ENCODE peak calls at places on chromosome 3, in nine cellular contexts. J is activated gamma-delta T cell treated with Interleukin-2 at 50 U/mL for 16 hours; D is dermis microvascular lymphatic vessel endothelial cell; Y is NCI-H2029; I is stimulated activated CD8-positive, alpha-beta memory T cell treated with anti-CD3 and anti-CD28 coated beads, Interleukin-7, amount 100 ng/mL, for 24 hours; L is activated T-helper 1 cell treated with anti-CD3 and anti-CD28 coated beads, Interleukin-2, amount 50 U/mL, for 16 hours; O is AG08395; R is activated CD4-positive, CD25-positive, alpha-beta regulatory T cell; X is stimulated activated CD4-positive, alpha-beta T cell treated with anti-CD3 and anti-CD28 coated beads, Interleukin-12 subunit alpha, Interleukin-12 subunit beta, amount 100 ng/mL, for 4 hours. Z is an unnamed sample.

GRCh38 chr3:114151091-114151490 is 27.8 kb downstream of the DRD3 start:
- DNase-seq in X (no peak), Y (no peak), O (no peak), R (no peak), I (no peak), J (no peak), D (no peak), L (no peak), Z (no peak)

GRCh38 chr3:133037440-133037839 is 751 bp upstream of the TMEM108 start:
- DNase-seq in L (no peak), R (no peak), Y (peak), D (no peak), I (no peak), O (no peak), X (no peak), J (no peak), Z (no peak)

GRCh38 chr3:112464264-112464663 is 35.0 kb downstream of the BTLA start:
- DNase-seq in D (no peak), X (no peak), Y (no peak), R (no peak), O (no peak), I (no peak), J (no peak), L (no peak), Z (peak)

GRCh38 chr3:4061854-4062360 is 241.3 kb upstream of the SETMAR start:
- DNase-seq in O (no peak), I (no peak), J (no peak), Y (no peak), L (no peak), D (no peak), X (no peak), R (no peak), Z (no peak)

GRCh38 chr3:192888121-192888520 is 29.5 kb downstream of the MB21D2 start:
- DNase-seq in Y (no peak), R (no peak), O (no peak), D (no peak), J (no peak), L (no peak), X (no peak), I (no peak), Z (no peak)

GRCh38 chr3:15979490-15979889 is 181.7 kb upstream of the ANKRD28 start:
- DNase-seq in O (peak), I (no peak), D (no peak), L (no peak), R (no peak), X (no peak), J (no peak), Y (peak), Z (no peak)

GRCh38 chr3:32296251-32297204 is 58.0 kb downstream of the CMTM8 start:
- DNase-seq in L (peak), I (no peak), R (peak), D (peak), O (peak), J (peak), X (peak), Y (peak), Z (peak)

GRCh38 chr3:195893516-195893915 is 14.8 kb downstream of the TNK2 start:
- DNase-seq in R (no peak), O (no peak), I (no peak), X (no peak), D (no peak), J (no peak), L (no peak), Y (no peak), Z (no peak)

GRCh38 chr3:128343287-128344045 is 123.2 kb downstream of the DNAJB8 start:
- DNase-seq in J (no peak), R (no peak), Y (peak), I (no peak), L (no peak), D (peak), O (peak), X (no peak), Z (no peak)

GRCh38 chr3:53150247-53151085 is 10.5 kb upstream of the PRKCD start:
- DNase-seq in X (no peak), D (no peak), L (no peak), J (no peak), I (no peak), O (peak), Y (no peak), R (no peak), Z (no peak)

GRCh38 chr3:425094-425493 is 228.5 kb downstream of the CHL1 start:
- DNase-seq in O (no peak), I (no peak), L (no peak), X (no peak), J (no peak), Y (no peak), D (no peak), R (no peak), Z (no peak)

GRCh38 chr3:142724682-142725351 is 983 bp downstream of the TRPC1 start:
- DNase-seq in Y (peak), L (no peak), X (peak), R (no peak), D (peak), I (no peak), J (peak), O (peak), Z (no peak)

GRCh38 chr3:13801361-13802214 is 78.3 kb downstream of the WNT7A start:
- DNase-seq in D (peak), Y (no peak), O (no peak), J (no peak), R (no peak), I (no peak), L (no peak), X (no peak), Z (no peak)

Z was measured in GM06990.